ENCODE peak calls at places on chromosomes 4 and X, in ten cellular contexts. M is nephron progenitor cell, F is heart right ventricle, D is B cell, O is HFF-Myc, H is RWPE1, T is lower leg skin, P is mesothelial cell of epicardium, B is neural progenitor cell, N is OCI-LY7. I is an unnamed sample.

GRCh38 chr4:24373662-24374061 is 210.7 kb downstream of the DHX15 start:
- DNase-seq in M (no peak), F (no peak), D (no peak), O (no peak), H (no peak), T (no peak), P (no peak), B (no peak), N (no peak), I (no peak)

GRCh38 chrX:51862920-51863319 is 30.5 kb upstream of the MAGED1 start:
- DNase-seq in M (no peak), F (no peak), D (no peak), O (no peak), H (no peak), T (no peak), P (no peak), B (no peak), N (no peak), I (no peak)

GRCh38 chr4:78320353-78320935 is 231.1 kb upstream of the ANXA3 start:
- DNase-seq in M (no peak), F (no peak), D (no peak), O (no peak), H (no peak), T (no peak), P (no peak), B (no peak), N (peak; percentile 16), I (no peak)

GRCh38 chr4:186037692-186038658 is 31.0 kb upstream of the TLR3 start:
- DNase-seq in M (peak; percentile 45), F (no peak), D (peak; percentile 60), O (peak; percentile 39), H (peak; percentile 62), T (no peak), P (no peak), B (peak; percentile 72), N (peak; percentile 73), I (no peak)

GRCh38 chr4:173517781-173518371 is 12.2 kb downstream of the HAND2 start:
- DNase-seq in M (peak; percentile 39), F (no peak), D (no peak), O (no peak), H (no peak), T (peak; percentile 76), P (peak; percentile 57), B (peak; percentile 88), N (no peak), I (no peak)

GRCh38 chr4:160233141-160233540 is 1130.3 kb downstream of the RAPGEF2 start:
- DNase-seq in M (no peak), F (no peak), D (no peak), O (no peak), H (no peak), T (no peak), P (no peak), B (peak; percentile 10), N (no peak), I (no peak)

GRCh38 chr4:147173797-147174196 is 228.1 kb upstream of the TTC29 start:
- DNase-seq in M (no peak), F (no peak), D (no peak), O (no peak), H (no peak), T (no peak), P (no peak), B (peak; percentile 26), N (no peak), I (no peak)

GRCh38 chr4:27886075-27886474 is 1025.4 kb downstream of the STIM2 start:
- DNase-seq in M (no peak), F (no peak), D (no peak), O (no peak), H (no peak), T (no peak), P (no peak), B (no peak), N (no peak), I (no peak)

GRCh38 chrX:108064001-108064400 is 19.1 kb downstream of the VSIG1 start:
- DNase-seq in M (no peak), F (no peak), D (no peak), O (no peak), H (no peak), T (no peak), P (no peak), B (no peak), N (no peak), I (no peak)

GRCh38 chrX:120463241-120463640 is 5.9 kb downstream of the LAMP2 start:
- DNase-seq in M (no peak), F (no peak), D (no peak), O (no peak), H (no peak), T (no peak), P (no peak), B (no peak), N (no peak), I (no peak)

GRCh38 chr4:160142579-160142978 is 1039.7 kb downstream of the RAPGEF2 start:
- DNase-seq in M (no peak), F (no peak), D (no peak), O (no peak), H (no peak), T (no peak), P (no peak), B (no peak), N (no peak), I (no peak)

GRCh38 chr4:118973295-118973694 is 84.6 kb downstream of the SYNPO2 start:
- DNase-seq in M (no peak), F (no peak), D (no peak), O (no peak), H (no peak), T (no peak), P (no peak), B (no peak), N (no peak), I (no peak)

GRCh38 chr4:184392321-184392720 is 82.0 kb downstream of the IRF2 start:
- DNase-seq in M (no peak), F (no peak), D (no peak), O (no peak), H (no peak), T (no peak), P (no peak), B (no peak), N (no peak), I (no peak)

GRCh38 chr4:57048590-57049304 is 61.4 kb downstream of the IGFBP7 start:
- DNase-seq in M (no peak), F (no peak), D (no peak), O (no peak), H (peak; percentile 42), T (no peak), P (no peak), B (no peak), N (no peak), I (no peak)

GRCh38 chr4:25531272-25531671 is 124.4 kb upstream of the SLC34A2 start:
- DNase-seq in M (no peak), F (no peak), D (no peak), O (no peak), H (no peak), T (peak; percentile 18), P (no peak), B (no peak), N (no peak), I (no peak)
- TF ChIP-seq CTCF in M (no peak), F (no peak), D (no peak), O (peak; percentile 34), H (no peak), T (no peak), P (peak; percentile 29), B (peak; percentile 48), N (peak; percentile 77), I (peak; percentile 61)

DNA sequence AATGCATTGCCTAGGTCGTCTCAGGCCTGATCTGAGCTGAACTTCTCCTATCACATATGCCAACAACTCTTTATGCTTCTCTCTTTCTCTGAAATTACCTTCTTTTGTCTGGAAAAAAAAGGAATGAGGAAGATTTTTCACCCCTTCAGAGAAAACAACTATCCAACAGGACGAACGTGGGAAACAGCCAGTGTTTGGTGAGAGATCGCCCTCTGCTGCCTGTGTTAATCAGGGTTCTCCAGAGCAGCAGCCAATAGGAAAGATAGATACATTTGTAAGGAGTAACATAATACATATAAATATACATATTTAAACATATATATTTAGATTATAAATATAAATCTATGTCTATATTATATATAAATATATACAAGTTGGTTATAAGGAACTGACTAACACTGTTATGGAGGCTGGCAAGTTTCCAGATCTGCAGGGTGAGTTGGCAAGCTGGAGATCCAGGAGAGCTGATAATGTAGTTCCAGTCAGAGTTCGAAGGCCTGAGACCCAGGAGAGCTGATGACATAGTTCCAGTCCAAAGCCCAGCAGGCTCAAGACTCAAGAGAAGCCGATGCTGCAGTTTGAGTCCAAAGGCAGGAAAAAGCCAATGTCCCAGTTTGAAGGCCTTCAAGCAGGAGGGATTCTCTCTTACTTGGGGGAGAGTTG is 13.3 kb downstream of the CETN2 start:
- DNase-seq in M (peak; percentile 24), F (no peak), D (no peak), O (no peak), H (peak; percentile 45), T (no peak), P (no peak), B (peak; percentile 38), N (peak; percentile 11), I (no peak)
- TF ChIP-seq CTCF in M (peak; percentile 34), F (no peak), D (no peak), O (peak; percentile 35), H (peak; percentile 31), T (no peak), P (no peak), B (peak; percentile 60), N (peak; percentile 69), I (peak; percentile 75)

DNA sequence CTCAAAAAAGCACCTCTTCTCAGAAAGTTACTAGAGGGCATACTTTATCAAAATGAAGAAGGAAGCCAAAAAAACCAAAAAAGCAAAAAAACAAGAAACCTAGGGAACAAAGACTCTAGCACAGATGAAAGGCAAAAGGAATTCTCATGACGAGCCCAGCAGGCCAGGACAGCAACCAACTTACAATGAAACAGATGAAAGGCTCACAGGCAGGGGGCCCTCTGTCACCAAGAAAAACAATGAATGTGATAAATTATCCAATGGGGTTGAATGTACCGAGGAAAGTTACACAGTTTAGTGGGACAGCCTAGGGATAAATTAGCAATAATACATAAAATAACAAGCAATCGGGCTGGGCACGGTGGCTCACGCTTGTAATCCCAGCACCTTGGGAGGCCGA is 79.0 kb downstream of the GPR82 start:
- DNase-seq in M (no peak), F (no peak), D (no peak), O (no peak), H (no peak), T (no peak), P (no peak), B (peak; percentile 22), N (no peak), I (no peak)
- TF ChIP-seq CTCF in M (no peak), F (no peak), D (no peak), O (no peak), H (no peak), T (no peak), P (no peak), B (no peak), N (no peak), I (no peak)

DNA sequence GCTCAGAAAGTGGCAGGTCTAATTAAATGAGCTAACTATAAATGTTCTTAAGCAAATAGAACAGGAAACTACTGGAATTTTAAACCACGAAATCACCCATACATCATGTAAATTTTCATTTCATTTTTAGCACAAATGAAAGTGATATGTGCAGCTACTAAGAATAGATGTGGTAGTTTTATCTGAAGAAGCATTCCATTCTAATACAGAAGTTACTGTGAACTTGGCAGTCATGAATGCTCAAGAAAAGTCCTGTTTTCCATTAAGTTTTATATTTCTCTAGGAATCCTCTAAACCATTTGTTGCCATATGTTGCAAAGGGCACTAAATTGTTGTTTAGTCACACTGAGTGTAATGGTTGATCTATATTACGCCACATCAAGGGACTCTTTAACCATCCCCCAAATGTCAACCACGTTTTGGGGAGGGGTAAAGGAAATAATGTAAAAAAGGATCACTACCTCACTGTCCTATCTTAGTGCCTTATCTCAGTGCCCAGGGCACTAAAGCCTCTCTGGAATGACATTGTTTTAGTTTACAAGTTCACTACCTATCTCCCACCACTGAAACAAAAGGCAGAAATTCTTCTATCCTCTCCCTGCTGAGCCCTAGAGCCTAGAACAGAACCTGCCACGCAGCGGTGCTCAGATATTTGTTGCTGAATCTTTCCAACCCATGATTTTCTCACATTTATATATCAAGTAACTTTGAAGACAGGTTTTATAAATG is 118.0 kb downstream of the SHISA3 start:
- DNase-seq in M (no peak), F (no peak), D (no peak), O (no peak), H (no peak), T (no peak), P (no peak), B (no peak), N (no peak), I (no peak)
- TF ChIP-seq CTCF in M (no peak), F (no peak), D (no peak), O (no peak), H (no peak), T (no peak), P (no peak), B (no peak), N (no peak), I (no peak)

I was measured in chondrocyte.